ENCODE peak calls at places on chromosomes 11 and 22, in six cellular contexts. R is GM04503, I is EH, B is lung microvascular endothelial cell, Q is amniotic stem cell, H is ACHN. K is an unnamed sample.

GRCh38 chr22:31122532-31123291 is at the start of gene INPP5J:
- DNase-seq in R (no peak), I (peak), B (no peak), Q (peak), H (peak), K (peak)

GRCh38 chr11:124732230-124732629 is 7.5 kb upstream of the NRGN start:
- DNase-seq in R (no peak), I (no peak), B (no peak), Q (no peak), H (no peak), K (no peak)

GRCh38 chr22:41522813-41523212 is 21.5 kb downstream of the POLR3H start:
- DNase-seq in R (no peak), I (no peak), B (no peak), Q (no peak), H (no peak), K (no peak)

GRCh38 chr11:11481371-11481770 is 128.3 kb upstream of the CSNK2A3 start:
- DNase-seq in R (no peak), I (peak), B (no peak), Q (no peak), H (no peak), K (no peak)

GRCh38 chr22:46044718-46045458 is 67.9 kb upstream of the WNT7B start:
- DNase-seq in R (no peak), I (peak), B (peak), Q (no peak), H (no peak), K (no peak)

GRCh38 chr11:62013266-62014157 is 46.1 kb upstream of the FTH1 start:
- DNase-seq in R (no peak), I (peak), B (no peak), Q (no peak), H (no peak), K (no peak)

GRCh38 chr22:43879901-43880742 is 11.7 kb downstream of the PNPLA5 start:
- DNase-seq in R (no peak), I (no peak), B (no peak), Q (no peak), H (no peak), K (no peak)

GRCh38 chr11:6387811-6388599 is 2.3 kb upstream of the SMPD1 start:
- DNase-seq in R (no peak), I (peak), B (peak), Q (no peak), H (peak), K (peak)

GRCh38 chr11:16843307-16843706 is 104.9 kb downstream of the C11orf58 start:
- DNase-seq in R (no peak), I (no peak), B (peak), Q (no peak), H (no peak), K (peak)

GRCh38 chr11:7575841-7576451 is 62.1 kb downstream of the PPFIBP2 start:
- DNase-seq in R (no peak), I (peak), B (no peak), Q (no peak), H (no peak), K (no peak)

GRCh38 chr22:40741116-40741515 is 61.8 kb downstream of the MCHR1 start:
- DNase-seq in R (no peak), I (no peak), B (no peak), Q (no peak), H (no peak), K (no peak)

GRCh38 chr22:32204856-32205722 is at the start of gene RFPL2:
- DNase-seq in R (no peak), I (peak), B (peak), Q (no peak), H (no peak), K (peak)

GRCh38 chr11:73366265-73366610 is 10.0 kb upstream of the RELT start:
- DNase-seq in R (no peak), I (no peak), B (peak), Q (no peak), H (no peak), K (no peak)

GRCh38 chr11:96708469-96708868 is 318.7 kb downstream of the JRKL start:
- DNase-seq in R (no peak), I (no peak), B (no peak), Q (no peak), H (no peak), K (no peak)

GRCh38 chr11:1755344-1756023 is 5.1 kb upstream of the IFITM10 start:
- DNase-seq in R (no peak), I (no peak), B (no peak), Q (no peak), H (no peak), K (no peak)